ENCODE peak calls at places on chromosomes 6 and 20, in six cellular contexts. G is A549, W is body of pancreas, E is transverse colon, C is stomach, L is heart left ventricle. N is an unnamed sample.

GRCh38 chr6:139336488-139336887 is 38.0 kb downstream of the CITED2 start:
- DNase-seq in G (no peak), C (peak), L (no peak), W (peak), E (peak), N (no peak)

GRCh38 chr6:25007269-25007699 is 71.5 kb upstream of the RIPOR2 start:
- DNase-seq in E (no peak), G (no peak), W (no peak), C (no peak), L (no peak), N (no peak)

GRCh38 chr6:3442444-3443220 is 14.2 kb downstream of the SLC22A23 start:
- DNase-seq in L (no peak), E (no peak), G (no peak), C (no peak), W (no peak), N (no peak)

GRCh38 chr6:111918825-111919224 is 45.6 kb upstream of the FYN start:
- DNase-seq in E (no peak), W (peak), G (no peak), L (no peak), C (no peak), N (peak)

GRCh38 chr20:8309638-8310037 is 177.6 kb downstream of the PLCB1 start:
- DNase-seq in E (no peak), C (no peak), G (no peak), L (no peak), W (no peak), N (no peak)

GRCh38 chr6:110448846-110449544 is 27.4 kb downstream of the SLC22A16 start:
- DNase-seq in C (no peak), W (no peak), G (no peak), L (no peak), E (no peak), N (no peak)

GRCh38 chr6:167826230-167827061 is at the start of gene AFDN:
- DNase-seq in C (peak), L (peak), W (peak), E (peak), G (peak), N (peak)

GRCh38 chr20:8094845-8095244 is 37.2 kb upstream of the PLCB1 start:
- DNase-seq in G (no peak), C (no peak), L (no peak), W (peak), E (no peak), N (no peak)

GRCh38 chr6:41700577-41701347 is 34.6 kb downstream of the TFEB start:
- DNase-seq in L (no peak), C (no peak), E (no peak), G (no peak), W (no peak), N (no peak)

GRCh38 chr6:151100326-151100725 is 139.4 kb upstream of the AKAP12 start:
- DNase-seq in W (no peak), G (no peak), E (no peak), L (no peak), C (no peak), N (no peak)

GRCh38 chr20:10524034-10524476 is 89.0 kb downstream of the SLX4IP start:
- DNase-seq in L (no peak), C (no peak), E (peak), G (no peak), W (peak), N (peak)

GRCh38 chr20:43821795-43822194 is 92.9 kb upstream of the TOX2 start:
- DNase-seq in E (no peak), C (no peak), G (no peak), L (no peak), W (no peak), N (no peak)

GRCh38 chr20:9590189-9590588 is 75.8 kb downstream of the LAMP5 start:
- DNase-seq in E (no peak), W (peak), L (no peak), C (peak), G (no peak), N (no peak)

GRCh38 chr20:19885981-19886665 is 128.1 kb downstream of the RIN2 start:
- DNase-seq in L (peak), C (peak), G (peak), W (peak), E (peak), N (peak)

GRCh38 chr6:39231386-39231785 is 2.1 kb upstream of the KCNK5 start:
- DNase-seq in L (no peak), E (no peak), G (no peak), C (no peak), W (no peak), N (no peak)

GRCh38 chr20:50876063-50876685 is 55.1 kb downstream of the ADNP start:
- DNase-seq in G (no peak), L (no peak), C (no peak), W (no peak), E (no peak), N (no peak)

GRCh38 chr20:2713285-2713684 is 20.7 kb downstream of the EBF4 start:
- DNase-seq in E (no peak), C (no peak), G (no peak), L (no peak), W (no peak), N (no peak)

GRCh38 chr20:19778404-19778803 is 20.3 kb downstream of the RIN2 start:
- DNase-seq in E (no peak), C (no peak), G (no peak), L (no peak), W (no peak), N (no peak)

GRCh38 chr20:4912380-4913142 is 88.7 kb downstream of the SLC23A2 start:
- DNase-seq in G (no peak), W (no peak), E (no peak), C (no peak), L (no peak), N (no peak)

GRCh38 chr6:90294614-90294988 is 2.0 kb downstream of the BACH2 start:
- DNase-seq in L (no peak), G (no peak), E (no peak), C (no peak), W (no peak), N (no peak)

GRCh38 chr20:57443349-57443748 is 52.2 kb downstream of the RBM38 start:
- DNase-seq in W (no peak), C (no peak), E (no peak), G (no peak), L (no peak), N (no peak)

GRCh38 chr6:131281471-131282270 is 146.4 kb downstream of the AKAP7 start:
- DNase-seq in E (peak), W (peak), G (no peak), C (no peak), L (no peak), N (no peak)

GRCh38 chr20:57346477-57346876 is 4.6 kb upstream of the RAE1 start:
- DNase-seq in L (peak), E (peak), C (peak), G (peak), W (peak), N (peak)

GRCh38 chr6:135213616-135214015 is 32.5 kb downstream of the MYB start:
- DNase-seq in G (no peak), E (no peak), C (no peak), L (no peak), W (no peak), N (no peak)

GRCh38 chr20:35434085-35435005 is 3.7 kb downstream of the GDF5 start:
- DNase-seq in E (no peak), W (no peak), C (no peak), L (peak), G (no peak), N (peak)

GRCh38 chr6:111782161-111782809 is 91.0 kb downstream of the FYN start:
- DNase-seq in G (no peak), L (no peak), W (no peak), E (no peak), C (no peak), N (no peak)

GRCh38 chr20:11387189-11387754 is 530.4 kb upstream of the BTBD3 start:
- DNase-seq in C (no peak), G (peak), E (no peak), L (no peak), W (no peak), N (no peak)

GRCh38 chr6:34056301-34056700 is 89.6 kb downstream of the GRM4 start:
- DNase-seq in W (peak), G (no peak), C (peak), L (peak), E (peak), N (peak)

GRCh38 chr6:154316131-154316530 is 40.5 kb downstream of the IPCEF1 start:
- DNase-seq in G (no peak), L (no peak), E (no peak), W (no peak), C (no peak), N (no peak)
- TF ChIP-seq POLR2A in G (no peak), L (no peak), E (no peak), W (no peak), C (no peak), N (no peak)

GRCh38 chr6:28489366-28490190 is 26.0 kb downstream of the GPX6 start:
- DNase-seq in E (peak), W (peak), L (no peak), C (peak), G (peak), N (peak)
- TF ChIP-seq POLR2A in E (no peak), W (no peak), L (no peak), C (no peak), G (peak), N (peak)

DNA sequence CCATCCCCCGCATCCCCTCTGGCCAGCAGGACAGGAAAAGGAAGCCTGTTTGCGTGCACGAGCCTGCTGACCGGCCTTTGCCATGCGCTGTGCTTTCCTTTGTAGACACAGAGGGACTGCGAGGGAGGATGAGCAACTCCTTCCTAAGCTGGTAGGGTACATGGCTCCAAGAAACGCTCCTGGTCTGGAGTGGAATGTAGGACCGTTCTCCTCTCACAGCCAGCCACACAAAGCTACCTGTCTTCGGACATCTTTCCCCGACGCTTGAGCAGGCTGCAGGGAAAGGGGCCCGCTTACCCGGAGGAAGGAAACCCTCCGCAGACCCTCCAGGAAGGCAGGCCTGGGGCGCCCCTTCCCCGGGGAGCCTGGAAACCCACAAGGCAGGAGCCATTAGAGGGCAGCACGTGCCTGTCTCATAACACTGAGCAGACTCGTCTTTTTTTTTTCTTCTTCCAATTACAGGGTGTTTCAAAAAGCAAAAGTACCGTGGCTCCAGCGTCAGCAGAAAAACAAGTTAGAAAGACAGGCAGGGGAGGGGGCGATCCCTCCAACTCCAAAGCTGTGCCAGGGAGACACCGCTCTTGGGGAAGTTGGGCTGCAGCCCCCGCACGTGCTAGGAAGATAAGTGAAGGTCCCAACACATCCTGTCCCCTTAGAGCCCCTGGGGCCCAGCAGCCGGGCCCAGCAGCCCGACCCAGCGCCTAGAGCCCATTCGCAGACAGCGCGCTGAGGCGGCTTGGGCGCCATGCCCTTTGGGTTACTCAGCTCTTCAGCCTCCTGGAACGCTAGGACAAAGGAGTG is 136.0 kb downstream of the LY86 start:
- DNase-seq in E (peak), W (peak), L (peak), G (peak), C (peak), N (peak)
- TF ChIP-seq POLR2A in E (peak), W (no peak), L (no peak), G (no peak), C (no peak), N (no peak)

GRCh38 chr6:138161434-138162103 is at the start of gene ARFGEF3:
- DNase-seq in G (peak), C (peak), E (peak), L (peak), W (peak), N (peak)
- TF ChIP-seq POLR2A in G (no peak), C (no peak), E (no peak), L (no peak), W (no peak), N (no peak)

DNA sequence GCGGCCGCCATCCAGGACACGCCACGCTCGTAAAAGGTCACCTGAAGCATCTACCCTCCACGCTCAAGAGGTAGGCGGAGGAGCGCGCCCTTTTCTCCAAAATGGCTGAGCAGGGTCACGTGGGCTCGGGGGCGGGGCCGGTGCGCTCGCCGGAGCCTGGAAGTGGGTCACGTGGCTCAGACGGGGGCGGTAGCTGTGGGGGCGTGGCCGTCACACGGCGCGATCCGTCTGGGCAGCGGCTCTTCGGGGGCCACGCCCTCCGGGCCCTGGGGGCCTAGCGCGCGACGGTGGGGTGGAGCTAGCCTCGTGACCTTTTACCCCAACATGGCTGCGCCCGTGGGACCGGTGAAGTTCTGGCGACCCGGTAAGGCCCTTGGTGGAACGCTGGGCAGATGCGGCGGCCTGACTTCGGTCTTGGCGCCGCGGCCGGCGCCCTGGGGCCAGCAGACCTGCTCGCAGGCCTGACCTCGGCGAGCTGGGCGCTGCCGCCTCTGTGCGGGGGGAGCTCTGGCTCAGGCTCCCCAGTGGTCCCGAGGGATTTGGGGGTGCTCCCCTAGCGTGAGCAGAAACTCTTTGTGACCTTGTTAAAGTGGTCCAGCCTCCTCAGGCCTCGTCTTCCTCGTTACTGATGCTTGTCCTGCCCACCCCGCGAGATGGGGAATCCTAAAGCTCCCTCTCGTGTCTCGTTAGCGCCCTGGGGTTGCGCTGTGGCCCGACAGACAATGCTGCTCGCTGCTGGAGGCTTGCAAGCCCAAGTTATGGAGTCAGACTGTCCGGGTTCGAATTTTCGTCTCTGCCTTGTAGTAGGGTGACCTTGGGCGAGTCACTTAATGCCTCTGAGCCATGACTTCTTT is at the start of gene DHX35:
- DNase-seq in L (peak), W (peak), G (peak), E (peak), C (peak), N (peak)
- TF ChIP-seq POLR2A in L (no peak), W (peak), G (peak), E (peak), C (no peak), N (peak)

GRCh38 chr20:37693629-37694626 is at the start of gene CTNNBL1:
- DNase-seq in G (peak), C (peak), W (peak), L (peak), E (peak), N (peak)

GRCh38 chr20:37693203-37693602 is 627 bp upstream of the CTNNBL1 start:
- DNase-seq in G (no peak), L (no peak), E (no peak), C (no peak), W (no peak), N (no peak)

GRCh38 chr20:37692447-37693166 is 1.2 kb upstream of the CTNNBL1 start:
- DNase-seq in E (no peak), L (no peak), C (no peak), G (no peak), W (no peak), N (no peak)

GRCh38 chr20:37688093-37688492 is 5.7 kb upstream of the CTNNBL1 start:
- DNase-seq in E (no peak), G (no peak), W (no peak), C (no peak), L (no peak), N (no peak)

DNA sequence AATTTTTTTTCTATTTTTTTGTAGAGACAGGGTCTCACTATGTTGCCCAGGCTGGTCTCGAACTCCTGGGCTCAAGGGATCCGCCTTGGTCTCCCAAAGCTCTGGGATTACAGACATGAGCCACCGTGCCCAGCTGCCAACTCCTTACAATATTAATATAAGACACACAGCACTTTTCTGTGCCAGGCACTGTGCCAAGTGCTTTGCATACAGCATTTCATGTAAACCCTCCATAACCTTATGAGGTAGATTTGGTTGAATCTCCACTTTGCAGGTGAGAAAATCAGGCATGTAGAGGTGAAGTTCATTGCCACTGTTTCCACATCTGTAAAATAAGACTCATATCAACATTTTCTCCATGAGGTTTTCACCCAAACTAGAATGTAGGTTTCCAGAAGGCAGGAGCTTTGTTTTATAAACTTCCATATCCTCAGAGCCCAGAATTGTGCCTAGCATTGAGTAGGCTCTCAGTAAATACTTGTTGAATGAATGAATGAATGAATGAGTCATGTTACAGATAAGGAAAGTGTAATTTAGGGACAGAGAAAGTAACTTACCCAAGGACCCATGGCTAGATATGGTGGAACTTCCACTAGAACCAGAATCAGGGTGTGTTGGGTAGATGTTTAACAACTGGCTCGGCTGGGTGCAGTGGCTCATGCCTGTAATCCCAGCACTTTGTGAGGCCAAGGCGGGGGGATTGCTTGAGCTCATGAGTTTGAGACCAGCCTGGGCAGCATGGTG is 3.0 kb upstream of the CTNNBL1 start:
- DNase-seq in C (no peak), W (no peak), G (no peak), L (no peak), E (no peak), N (no peak)
- TF ChIP-seq POLR2A in C (no peak), W (no peak), G (no peak), L (no peak), E (no peak), N (no peak)

DNA sequence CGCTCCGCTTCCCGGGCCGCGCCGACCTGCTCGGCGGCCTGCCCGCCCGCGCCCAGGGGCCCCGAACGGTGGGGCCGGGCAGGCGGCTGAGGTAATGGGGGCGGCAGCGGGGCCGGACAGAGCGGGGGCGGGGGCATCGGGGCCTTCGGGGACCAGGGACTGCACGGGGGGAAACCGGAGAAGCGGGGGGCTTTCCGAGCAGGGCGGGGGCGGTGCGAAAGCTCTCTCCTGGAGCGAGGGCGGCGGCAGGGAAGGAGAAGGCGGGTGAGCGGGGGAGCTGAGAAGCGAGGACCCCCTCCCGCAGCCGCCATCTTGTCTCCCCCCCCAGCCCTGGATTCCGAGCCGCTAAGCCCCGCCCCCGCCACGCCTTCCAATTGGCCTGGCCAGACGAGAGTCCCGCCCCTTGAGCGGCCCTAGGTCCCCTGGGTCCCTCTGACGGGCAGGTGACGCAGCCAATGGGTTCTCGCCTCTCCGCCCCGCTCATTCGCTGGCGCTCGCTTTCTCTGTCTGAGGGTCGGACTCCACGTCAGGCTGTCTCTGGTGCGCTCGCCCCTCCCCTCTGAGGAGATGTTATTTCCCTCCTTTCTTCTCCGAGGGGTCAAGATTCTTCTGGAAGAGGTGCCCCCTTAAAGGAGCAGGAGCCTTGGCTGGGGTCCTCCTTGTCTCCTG is 470 bp downstream of the BRPF3 start:
- DNase-seq in L (peak), E (peak), G (peak), W (peak), C (peak), N (peak)
- TF ChIP-seq POLR2A in L (peak), E (peak), G (peak), W (peak), C (no peak), N (peak)

N was measured in uterus.